ENCODE peak calls at places on chromosomes 3 and 15, in eight cellular contexts. M, Q, C, A, Y, R, K and B are unnamed samples.

GRCh38 chr15:60592386-60593339 is 113.7 kb upstream of the ICE2 start:
- DNase-seq in M (peak; percentile 68), Q (peak; percentile 74), C (peak; percentile 89), A (peak; percentile 55), Y (peak; percentile 90), R (peak; percentile 82), K (peak; percentile 74), B (peak; percentile 95)

GRCh38 chr3:79002465-79003372 is 765.1 kb downstream of the ROBO1 start:
- DNase-seq in M (no peak), Q (peak; percentile 8), C (no peak), A (no peak), Y (no peak), R (no peak), K (no peak), B (no peak)

GRCh38 chr3:64355473-64355872 is 130.2 kb upstream of the PRICKLE2 start:
- DNase-seq in M (peak; percentile 67), Q (peak; percentile 78), C (no peak), A (no peak), Y (no peak), R (no peak), K (no peak), B (no peak)

GRCh38 chr15:52261498-52262242 is 33.9 kb downstream of the MYO5C start:
- DNase-seq in M (peak; percentile 77), Q (peak; percentile 95), C (peak; percentile 49), A (peak; percentile 35), Y (peak; percentile 61), R (peak; percentile 47), K (no peak), B (no peak)

GRCh38 chr3:13414040-13414729 is 5.9 kb downstream of the NUP210 start:
- DNase-seq in M (no peak), Q (no peak), C (no peak), A (no peak), Y (peak; percentile 77), R (no peak), K (no peak), B (peak; percentile 58)

GRCh38 chr15:32828507-32829186 is 110.8 kb downstream of the GREM1 start:
- DNase-seq in M (peak; percentile 96), Q (no peak), C (no peak), A (no peak), Y (no peak), R (no peak), K (no peak), B (no peak)

GRCh38 chr3:160756907-160757623 is 1.0 kb downstream of the PPM1L start:
- DNase-seq in M (no peak), Q (peak; percentile 1), C (peak; percentile 29), A (no peak), Y (peak; percentile 13), R (peak; percentile 12), K (no peak), B (peak; percentile 29)

GRCh38 chr15:42045211-42045615 is 24.4 kb upstream of the PLA2G4E start:
- DNase-seq in M (no peak), Q (no peak), C (no peak), A (no peak), Y (no peak), R (no peak), K (no peak), B (no peak)

GRCh38 chr15:26051771-26052685 is 188.9 kb upstream of the ATP10A start:
- DNase-seq in M (no peak), Q (no peak), C (no peak), A (no peak), Y (peak; percentile 7), R (peak; percentile 61), K (no peak), B (no peak)

GRCh38 chr15:57015360-57015759 is 96.9 kb downstream of the TCF12 start:
- DNase-seq in M (no peak), Q (no peak), C (no peak), A (no peak), Y (no peak), R (no peak), K (no peak), B (no peak)

GRCh38 chr15:27706300-27706699 is 392.8 kb downstream of the OCA2 start:
- DNase-seq in M (no peak), Q (no peak), C (no peak), A (no peak), Y (no peak), R (no peak), K (no peak), B (no peak)

GRCh38 chr15:26050979-26051378 is 187.9 kb upstream of the ATP10A start:
- DNase-seq in M (no peak), Q (no peak), C (no peak), A (no peak), Y (no peak), R (no peak), K (no peak), B (no peak)

GRCh38 chr3:35936571-35936970 is 297.2 kb downstream of the ARPP21 start:
- DNase-seq in M (peak; percentile 57), Q (no peak), C (no peak), A (no peak), Y (no peak), R (no peak), K (no peak), B (no peak)

GRCh38 chr3:39577541-39577940 is 110.1 kb downstream of the MOBP start:
- DNase-seq in M (no peak), Q (no peak), C (no peak), A (no peak), Y (no peak), R (no peak), K (no peak), B (no peak)

GRCh38 chr3:151135548-151136337 is 50.3 kb downstream of the MED12L start:
- DNase-seq in M (no peak), Q (no peak), C (peak; percentile 50), A (no peak), Y (no peak), R (no peak), K (no peak), B (no peak)

GRCh38 chr3:156010829-156011228 is 109.5 kb upstream of the KCNAB1 start:
- DNase-seq in M (no peak), Q (no peak), C (peak; percentile 14), A (no peak), Y (no peak), R (no peak), K (no peak), B (no peak)

GRCh38 chr15:78047631-78048409 is 29.7 kb downstream of the TBC1D2B start:
- DNase-seq in M (peak; percentile 77), Q (peak; percentile 45), C (no peak), A (no peak), Y (peak; percentile 53), R (peak; percentile 51), K (no peak), B (no peak)

GRCh38 chr3:139597947-139598346 is 58.4 kb upstream of the RBP1 start:
- DNase-seq in M (no peak), Q (no peak), C (no peak), A (no peak), Y (no peak), R (no peak), K (no peak), B (no peak)

GRCh38 chr15:35458176-35458856 is 87.6 kb downstream of the DPH6 start:
- DNase-seq in M (peak; percentile 47), Q (no peak), C (no peak), A (no peak), Y (no peak), R (no peak), K (no peak), B (no peak)

GRCh38 chr3:196757876-196758739 is 18.5 kb downstream of the PAK2 start:
- DNase-seq in M (peak; percentile 89), Q (peak; percentile 54), C (no peak), A (no peak), Y (no peak), R (no peak), K (no peak), B (no peak)

GRCh38 chr3:46908294-46908985 is 30.9 kb downstream of the PTH1R start:
- DNase-seq in M (peak; percentile 66), Q (peak; percentile 84), C (no peak), A (peak; percentile 41), Y (no peak), R (peak; percentile 22), K (no peak), B (no peak)

GRCh38 chr3:194161181-194162045 is 25.5 kb downstream of the HES1 start:
- DNase-seq in M (no peak), Q (no peak), C (peak; percentile 66), A (no peak), Y (no peak), R (no peak), K (peak; percentile 67), B (no peak)
- TF ChIP-seq POLR2A in M (no peak), Q (no peak), C (peak; percentile 25), A (no peak), Y (no peak), R (no peak), K (no peak), B (no peak)

DNA sequence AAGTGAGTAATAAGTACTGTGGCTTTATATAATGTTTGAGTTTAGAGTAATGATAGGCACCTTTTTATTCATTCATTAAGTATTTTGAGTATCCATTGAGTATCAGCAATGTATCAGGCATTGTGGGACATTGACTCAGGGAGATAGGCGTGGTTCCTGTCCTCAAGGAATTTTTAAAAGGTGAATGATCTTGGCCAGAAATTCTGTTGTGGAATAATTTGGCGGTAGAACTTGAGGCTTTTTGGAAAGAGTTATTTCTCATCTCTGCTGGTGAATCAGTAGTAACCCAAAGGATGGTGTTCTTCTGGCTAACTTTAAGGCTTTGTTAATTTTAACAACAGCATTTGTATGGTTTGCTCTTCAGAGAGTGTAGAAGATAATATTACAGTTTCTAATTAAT is 2.0 kb downstream of the RAB7A start:
- DNase-seq in M (no peak), Q (no peak), C (no peak), A (no peak), Y (no peak), R (no peak), K (no peak), B (no peak)
- H3K27ac ChIP-seq in M (no peak overlapping the region), Q (no peak overlapping the region), C (no peak overlapping the region), A (peak overlapping the region; percentile 100), Y (peak overlapping the region; percentile 99), R (peak overlapping the region; percentile 89), K (peak overlapping the region; percentile 100), B (no peak overlapping the region)

DNA sequence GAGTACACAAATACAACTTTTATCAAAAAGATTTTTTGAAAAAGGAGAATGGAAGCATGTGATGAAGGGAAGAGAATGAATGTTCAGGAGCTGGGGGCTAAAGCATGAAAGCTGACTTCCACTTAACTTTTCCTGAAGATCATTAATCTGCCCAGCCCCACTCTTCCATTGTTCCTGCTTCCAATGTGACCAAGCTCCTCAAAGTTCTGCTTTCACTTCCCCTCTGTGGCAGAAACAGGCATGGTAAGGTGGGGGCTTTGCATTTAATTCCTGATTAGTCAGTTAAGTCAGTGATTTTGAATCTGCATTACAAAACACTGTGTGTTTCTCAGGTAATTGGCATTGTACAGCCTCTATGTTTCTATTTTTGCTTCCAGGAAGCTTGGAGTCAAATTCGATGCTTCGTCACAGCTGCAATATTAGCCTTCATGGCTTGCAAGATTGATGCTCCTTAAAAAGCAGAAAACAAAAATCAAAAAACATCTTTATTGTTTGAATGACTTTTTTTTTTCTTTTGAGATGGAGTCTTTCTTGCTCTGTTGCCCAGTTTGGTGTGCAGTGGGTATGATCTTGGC is 7.3 kb upstream of the TM6SF1 start:
- DNase-seq in M (no peak), Q (no peak), C (no peak), A (no peak), Y (no peak), R (no peak), K (no peak), B (no peak)
- H3K27me3 ChIP-seq in M (peaks cover 22% of the 10 kb centered on the region), Q (no peaks in the 10 kb centered on the region), C (no peaks in the 10 kb centered on the region), A (no peaks in the 10 kb centered on the region), Y (peaks cover 15% of the 10 kb centered on the region), R (no peaks in the 10 kb centered on the region), K (no peaks in the 10 kb centered on the region), B (no peaks in the 10 kb centered on the region)

GRCh38 chr15:100602822-100603393 is 519 bp downstream of the ASB7 start:
- DNase-seq in M (peak; percentile 20), Q (peak; percentile 38), C (no peak), A (no peak), Y (peak; percentile 43), R (no peak), K (peak; percentile 56), B (no peak)
- TF ChIP-seq POLR2A in M (no peak), Q (peak; percentile 29), C (no peak), A (no peak), Y (peak; percentile 11), R (no peak), K (no peak), B (no peak)